ENCODE peak calls at places on chromosomes 6 and 20, in six cellular contexts. One of them, this sample, is unnamed.

GRCh38 chr6:15901141-15902115 is 227.5 kb upstream of the MYLIP start:
- DNase-seq in upper lobe of right lung: no peak
- DNase-seq in cardiac muscle cell: peak; percentile 26
- DNase-seq in tibial nerve: peak; percentile 31
- DNase-seq in HCT116: no peak
- DNase-seq in adipocyte: peak; percentile 47
- DNase-seq in this sample: no peak

GRCh38 chr6:81002126-81002525 is 750.4 kb downstream of the TENT5A start:
- DNase-seq in HCT116: no peak
- DNase-seq in adipocyte: peak; percentile 17
- DNase-seq in tibial nerve: no peak
- DNase-seq in cardiac muscle cell: peak; percentile 25
- DNase-seq in upper lobe of right lung: no peak
- DNase-seq in this sample: no peak

GRCh38 chr20:1830240-1830639 is 65.0 kb upstream of the SIRPA start:
- DNase-seq in cardiac muscle cell: peak; percentile 94
- DNase-seq in upper lobe of right lung: no peak
- DNase-seq in tibial nerve: no peak
- DNase-seq in HCT116: peak; percentile 56
- DNase-seq in adipocyte: peak; percentile 84
- DNase-seq in this sample: peak; percentile 78

GRCh38 chr20:11719153-11719552 is 198.5 kb upstream of the BTBD3 start:
- DNase-seq in tibial nerve: no peak
- DNase-seq in upper lobe of right lung: no peak
- DNase-seq in cardiac muscle cell: no peak
- DNase-seq in HCT116: no peak
- DNase-seq in adipocyte: no peak
- DNase-seq in this sample: no peak

GRCh38 chr6:4941782-4942672 is 61.8 kb downstream of the RPP40 start:
- DNase-seq in tibial nerve: no peak
- DNase-seq in upper lobe of right lung: no peak
- DNase-seq in HCT116: peak; percentile 45
- DNase-seq in cardiac muscle cell: peak; percentile 93
- DNase-seq in adipocyte: peak; percentile 90
- DNase-seq in this sample: no peak

GRCh38 chr6:149897015-149897697 is 757 bp downstream of the RAET1E start:
- DNase-seq in adipocyte: peak; percentile 96
- DNase-seq in upper lobe of right lung: peak; percentile 76
- DNase-seq in HCT116: peak; percentile 23
- DNase-seq in tibial nerve: peak; percentile 85
- DNase-seq in cardiac muscle cell: peak; percentile 96
- DNase-seq in this sample: peak; percentile 94

GRCh38 chr6:56552212-56553130 is 90.2 kb downstream of the DST start:
- DNase-seq in HCT116: no peak
- DNase-seq in adipocyte: peak; percentile 59
- DNase-seq in cardiac muscle cell: peak; percentile 14
- DNase-seq in tibial nerve: no peak
- DNase-seq in upper lobe of right lung: no peak
- DNase-seq in this sample: no peak

GRCh38 chr6:155152211-155153076 is 111.4 kb upstream of the CLDN20 start:
- DNase-seq in adipocyte: no peak
- DNase-seq in tibial nerve: no peak
- DNase-seq in cardiac muscle cell: peak; percentile 25
- DNase-seq in HCT116: no peak
- DNase-seq in upper lobe of right lung: no peak
- DNase-seq in this sample: no peak

GRCh38 chr6:2576499-2576898 is 174.2 kb downstream of the MYLK4 start:
- DNase-seq in tibial nerve: no peak
- DNase-seq in HCT116: no peak
- DNase-seq in adipocyte: no peak
- DNase-seq in cardiac muscle cell: no peak
- DNase-seq in upper lobe of right lung: no peak
- DNase-seq in this sample: no peak

GRCh38 chr6:45772886-45773285 is 242.8 kb downstream of the CLIC5 start:
- DNase-seq in HCT116: no peak
- DNase-seq in cardiac muscle cell: no peak
- DNase-seq in tibial nerve: no peak
- DNase-seq in adipocyte: no peak
- DNase-seq in upper lobe of right lung: no peak
- DNase-seq in this sample: no peak

GRCh38 chr6:122730775-122731386 is 48.6 kb upstream of the FABP7 start:
- DNase-seq in tibial nerve: no peak
- DNase-seq in HCT116: no peak
- DNase-seq in upper lobe of right lung: no peak
- DNase-seq in cardiac muscle cell: peak; percentile 67
- DNase-seq in adipocyte: peak; percentile 79
- DNase-seq in this sample: no peak

GRCh38 chr6:136050475-136050874 is 199.0 kb downstream of the PDE7B start:
- DNase-seq in tibial nerve: no peak
- DNase-seq in HCT116: no peak
- DNase-seq in cardiac muscle cell: no peak
- DNase-seq in upper lobe of right lung: no peak
- DNase-seq in adipocyte: no peak
- DNase-seq in this sample: no peak

GRCh38 chr6:121651420-121651819 is 216.0 kb downstream of the GJA1 start:
- DNase-seq in tibial nerve: no peak
- DNase-seq in adipocyte: no peak
- DNase-seq in HCT116: no peak
- DNase-seq in cardiac muscle cell: peak; percentile 21
- DNase-seq in upper lobe of right lung: no peak
- DNase-seq in this sample: no peak

GRCh38 chr6:83474309-83474708 is 38.0 kb upstream of the PRSS35 start:
- DNase-seq in cardiac muscle cell: peak; percentile 37
- DNase-seq in HCT116: no peak
- DNase-seq in adipocyte: no peak
- DNase-seq in upper lobe of right lung: no peak
- DNase-seq in tibial nerve: no peak
- DNase-seq in this sample: no peak

GRCh38 chr20:22070546-22070945 is 365.1 kb downstream of the PAX1 start:
- DNase-seq in HCT116: no peak
- DNase-seq in cardiac muscle cell: no peak
- DNase-seq in adipocyte: no peak
- DNase-seq in upper lobe of right lung: no peak
- DNase-seq in tibial nerve: peak; percentile 11
- DNase-seq in this sample: no peak

GRCh38 chr20:6277661-6278060 is 154.8 kb upstream of the FERMT1 start:
- DNase-seq in tibial nerve: no peak
- DNase-seq in cardiac muscle cell: peak; percentile 37
- DNase-seq in upper lobe of right lung: no peak
- DNase-seq in HCT116: no peak
- DNase-seq in adipocyte: no peak
- DNase-seq in this sample: no peak

GRCh38 chr20:60581606-60582005 is 623.4 kb downstream of the CDH26 start:
- DNase-seq in upper lobe of right lung: no peak
- DNase-seq in cardiac muscle cell: no peak
- DNase-seq in tibial nerve: no peak
- DNase-seq in HCT116: no peak
- DNase-seq in adipocyte: no peak
- DNase-seq in this sample: no peak

GRCh38 chr20:50191566-50192363 is 1.1 kb downstream of the CEBPB start:
- DNase-seq in HCT116: no peak
- DNase-seq in upper lobe of right lung: peak; percentile 80
- DNase-seq in adipocyte: peak; percentile 65
- DNase-seq in tibial nerve: no peak
- DNase-seq in cardiac muscle cell: peak; percentile 59
- DNase-seq in this sample: no peak

GRCh38 chr6:35468980-35469710 is 944 bp downstream of the RPL10A start:
- DNase-seq in cardiac muscle cell: no peak
- DNase-seq in adipocyte: no peak
- DNase-seq in HCT116: no peak
- DNase-seq in tibial nerve: no peak
- DNase-seq in upper lobe of right lung: peak; percentile 75
- DNase-seq in this sample: no peak

GRCh38 chr20:41027872-41028358 is 707 bp upstream of the TOP1 start:
- DNase-seq in cardiac muscle cell: no peak
- DNase-seq in HCT116: no peak
- DNase-seq in adipocyte: no peak
- DNase-seq in upper lobe of right lung: no peak
- DNase-seq in tibial nerve: no peak
- DNase-seq in this sample: no peak

GRCh38 chr6:91442342-91442741 is 855.5 kb upstream of the MAP3K7 start:
- DNase-seq in HCT116: no peak
- DNase-seq in cardiac muscle cell: no peak
- DNase-seq in adipocyte: no peak
- DNase-seq in tibial nerve: no peak
- DNase-seq in upper lobe of right lung: no peak
- DNase-seq in this sample: no peak

GRCh38 chr6:35140991-35141720 is at the start of gene TCP11:
- DNase-seq in adipocyte: no peak
- DNase-seq in cardiac muscle cell: peak; percentile 55
- DNase-seq in upper lobe of right lung: peak; percentile 79
- DNase-seq in tibial nerve: no peak
- DNase-seq in HCT116: no peak
- DNase-seq in this sample: no peak

GRCh38 chr6:28488916-28489365 is 26.7 kb downstream of the GPX6 start:
- DNase-seq in upper lobe of right lung: no peak
- DNase-seq in tibial nerve: peak; percentile 7
- DNase-seq in adipocyte: peak; percentile 81
- DNase-seq in cardiac muscle cell: peak; percentile 73
- DNase-seq in HCT116: peak; percentile 72
- DNase-seq in this sample: no peak

DNA sequence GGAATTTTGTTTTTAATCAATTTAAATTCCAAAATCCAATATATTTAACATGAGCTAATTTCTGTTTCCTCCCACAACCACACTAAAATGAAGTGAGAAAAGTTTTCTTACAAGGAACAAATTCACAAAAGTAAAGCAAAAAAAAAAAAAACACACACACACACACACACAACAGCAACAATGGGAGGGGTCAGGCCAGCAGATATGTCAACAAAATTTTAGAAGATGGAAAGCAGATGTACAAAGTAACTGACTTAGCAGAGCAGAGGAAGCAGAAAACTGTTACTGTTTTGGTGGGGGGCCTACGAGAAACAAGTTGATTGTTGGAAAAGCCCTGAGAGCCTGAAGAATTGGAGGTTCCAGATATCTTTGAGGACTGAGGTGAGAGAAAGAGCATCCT is 11.7 kb downstream of the EPB41L2 start:
- DNase-seq in tibial nerve: no peak
- DNase-seq in cardiac muscle cell: no peak
- DNase-seq in upper lobe of right lung: no peak
- DNase-seq in adipocyte: no peak
- DNase-seq in HCT116: no peak
- DNase-seq in this sample: no peak
- H3K9me3 ChIP-seq in tibial nerve: peaks cover 3% of the 10 kb centered on the region
- H3K9me3 ChIP-seq in cardiac muscle cell: peaks cover 2% of the 10 kb centered on the region
- H3K9me3 ChIP-seq in upper lobe of right lung: peaks cover 18% of the 10 kb centered on the region
- H3K9me3 ChIP-seq in adipocyte: peaks cover 27% of the 10 kb centered on the region
- H3K9me3 ChIP-seq in HCT116: peaks cover 8% of the 10 kb centered on the region
- H3K9me3 ChIP-seq in this sample: peaks cover 24% of the 10 kb centered on the region

GRCh38 chr6:168377856-168378832 is 58.6 kb upstream of the DACT2 start:
- DNase-seq in adipocyte: no peak
- DNase-seq in tibial nerve: no peak
- DNase-seq in cardiac muscle cell: no peak
- DNase-seq in upper lobe of right lung: no peak
- DNase-seq in HCT116: no peak
- DNase-seq in this sample: no peak

GRCh38 chr6:168376120-168376519 is 56.5 kb upstream of the DACT2 start:
- DNase-seq in upper lobe of right lung: no peak
- DNase-seq in tibial nerve: no peak
- DNase-seq in cardiac muscle cell: no peak
- DNase-seq in adipocyte: no peak
- DNase-seq in HCT116: no peak
- DNase-seq in this sample: no peak

GRCh38 chr6:168376811-168377480 is 57.4 kb upstream of the DACT2 start:
- DNase-seq in HCT116: no peak
- DNase-seq in tibial nerve: no peak
- DNase-seq in upper lobe of right lung: no peak
- DNase-seq in adipocyte: no peak
- DNase-seq in cardiac muscle cell: no peak
- DNase-seq in this sample: no peak

GRCh38 chr6:168374541-168375071 is 55.0 kb upstream of the DACT2 start:
- DNase-seq in upper lobe of right lung: peak; percentile 38
- DNase-seq in tibial nerve: no peak
- DNase-seq in adipocyte: no peak
- DNase-seq in HCT116: no peak
- DNase-seq in cardiac muscle cell: no peak
- DNase-seq in this sample: no peak

GRCh38 chr6:168377481-168377850 is 57.9 kb upstream of the DACT2 start:
- DNase-seq in cardiac muscle cell: peak; percentile 66
- DNase-seq in upper lobe of right lung: peak; percentile 57
- DNase-seq in adipocyte: no peak
- DNase-seq in tibial nerve: no peak
- DNase-seq in HCT116: no peak
- DNase-seq in this sample: no peak
- H3K9me3 ChIP-seq in cardiac muscle cell: no peaks in the 10 kb centered on the region
- H3K9me3 ChIP-seq in upper lobe of right lung: no peaks in the 10 kb centered on the region
- H3K9me3 ChIP-seq in adipocyte: no peaks in the 10 kb centered on the region
- H3K9me3 ChIP-seq in tibial nerve: no peaks in the 10 kb centered on the region
- H3K9me3 ChIP-seq in HCT116: no peaks in the 10 kb centered on the region
- H3K9me3 ChIP-seq in this sample: no peaks in the 10 kb centered on the region

GRCh38 chr6:6166064-6166463 is 154.4 kb downstream of the F13A1 start:
- DNase-seq in HCT116: no peak
- DNase-seq in tibial nerve: no peak
- DNase-seq in cardiac muscle cell: no peak
- DNase-seq in adipocyte: no peak
- DNase-seq in upper lobe of right lung: no peak
- DNase-seq in this sample: no peak
- H3K9me3 ChIP-seq in HCT116: no peaks in the 10 kb centered on the region
- H3K9me3 ChIP-seq in tibial nerve: no peaks in the 10 kb centered on the region
- H3K9me3 ChIP-seq in cardiac muscle cell: no peaks in the 10 kb centered on the region
- H3K9me3 ChIP-seq in adipocyte: no peaks in the 10 kb centered on the region
- H3K9me3 ChIP-seq in upper lobe of right lung: no peaks in the 10 kb centered on the region
- H3K9me3 ChIP-seq in this sample: no peaks in the 10 kb centered on the region

GRCh38 chr20:39986231-39986904 is 702.7 kb downstream of the MAFB start:
- DNase-seq in HCT116: no peak
- DNase-seq in adipocyte: peak; percentile 80
- DNase-seq in tibial nerve: peak; percentile 64
- DNase-seq in upper lobe of right lung: peak; percentile 64
- DNase-seq in cardiac muscle cell: peak; percentile 1
- DNase-seq in this sample: peak; percentile 71
- H3K9me3 ChIP-seq in HCT116: no peaks in the 10 kb centered on the region
- H3K9me3 ChIP-seq in adipocyte: peaks cover 7% of the 10 kb centered on the region
- H3K9me3 ChIP-seq in tibial nerve: no peaks in the 10 kb centered on the region
- H3K9me3 ChIP-seq in upper lobe of right lung: no peaks in the 10 kb centered on the region
- H3K9me3 ChIP-seq in cardiac muscle cell: no peaks in the 10 kb centered on the region
- H3K9me3 ChIP-seq in this sample: peaks cover 8% of the 10 kb centered on the region

DNA sequence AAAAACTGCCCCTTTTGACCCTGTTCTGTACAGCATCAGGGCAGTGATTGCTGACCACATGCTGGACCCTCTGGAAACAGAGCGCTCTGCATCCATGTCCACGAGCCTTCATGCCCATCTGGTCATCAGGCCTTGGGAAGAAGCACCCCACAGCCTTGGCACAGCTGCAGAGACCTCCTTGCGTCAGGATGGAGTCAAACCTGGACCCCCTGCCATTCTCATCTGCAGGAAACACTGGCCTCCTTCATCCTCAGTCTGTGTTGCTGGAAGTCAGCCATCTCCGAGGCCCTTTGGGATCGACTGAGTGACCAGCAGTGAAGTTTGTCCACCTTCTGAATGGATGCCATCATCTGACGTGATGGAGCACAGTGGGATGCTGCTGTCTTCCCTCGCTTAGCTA is 2138.3 kb upstream of the DEFB115 start:
- DNase-seq in adipocyte: no peak
- DNase-seq in upper lobe of right lung: no peak
- DNase-seq in cardiac muscle cell: no peak
- DNase-seq in tibial nerve: no peak
- DNase-seq in HCT116: no peak
- DNase-seq in this sample: no peak
- H3K9me3 ChIP-seq in adipocyte: no peaks in the 10 kb centered on the region
- H3K9me3 ChIP-seq in upper lobe of right lung: no peaks in the 10 kb centered on the region
- H3K9me3 ChIP-seq in cardiac muscle cell: no peaks in the 10 kb centered on the region
- H3K9me3 ChIP-seq in tibial nerve: no peaks in the 10 kb centered on the region
- H3K9me3 ChIP-seq in HCT116: peaks cover 4% of the 10 kb centered on the region
- H3K9me3 ChIP-seq in this sample: no peaks in the 10 kb centered on the region

This sample was measured in ascending aorta.